ENCODE peak calls at places on chromosomes 4 and X, in nine cellular contexts. C is GM20000, K is brain microvascular endothelial cell, X is fibroblast of lung, J is type B pancreatic cell, F is fibroblast of villous mesenchyme, E is A549, H is body of pancreas, S is lower lobe of right lung. A is an unnamed sample.

GRCh38 chrX:144896323-144896722 is 351.0 kb upstream of the SPANXN1 start:
- DNase-seq in K (no peak), H (no peak), F (peak), E (no peak), X (no peak), J (no peak), S (no peak), C (no peak), A (no peak)

GRCh38 chrX:100636321-100636991 is at the start of gene TSPAN6:
- DNase-seq in S (peak), H (peak), K (peak), C (peak), F (peak), X (peak), J (peak), E (peak), A (peak)

GRCh38 chr4:164169591-164169990 is 584.3 kb upstream of the SMIM31 start:
- DNase-seq in E (no peak), X (peak), C (no peak), H (no peak), K (peak), S (no peak), J (no peak), F (no peak), A (no peak)

GRCh38 chr4:121053601-121054143 is 18.7 kb downstream of the NDNF start:
- DNase-seq in H (no peak), F (no peak), X (peak), C (no peak), E (no peak), K (peak), J (no peak), S (no peak), A (no peak)

GRCh38 chr4:109977854-109978501 is 65.3 kb downstream of the EGF start:
- DNase-seq in J (no peak), H (no peak), F (peak), K (peak), S (no peak), C (no peak), E (peak), X (peak), A (peak)

GRCh38 chr4:88753658-88754431 is 56.2 kb upstream of the NAP1L5 start:
- DNase-seq in S (no peak), J (no peak), F (no peak), C (no peak), K (no peak), X (no peak), H (no peak), E (peak), A (no peak)

GRCh38 chrX:130213376-130213775 is 41.6 kb downstream of the RAB33A start:
- DNase-seq in E (no peak), C (no peak), S (no peak), X (no peak), J (no peak), H (no peak), K (no peak), F (no peak), A (no peak)

GRCh38 chr4:58739275-58739674 is 1629.1 kb upstream of the IGFBP7 start:
- DNase-seq in C (no peak), K (no peak), F (no peak), E (no peak), X (no peak), S (no peak), H (no peak), J (no peak), A (no peak)

GRCh38 chr4:15077969-15078368 is 75.7 kb downstream of the CPEB2 start:
- DNase-seq in F (peak), K (peak), X (peak), C (no peak), S (no peak), E (peak), H (no peak), J (no peak), A (no peak)

GRCh38 chr4:150789864-150790263 is 207.9 kb downstream of the MAB21L2 start:
- DNase-seq in K (no peak), X (no peak), S (no peak), E (no peak), J (no peak), C (no peak), H (no peak), F (no peak), A (no peak)

GRCh38 chr4:128924951-128925350 is 115.5 kb downstream of the JADE1 start:
- DNase-seq in H (no peak), C (no peak), F (peak), X (peak), E (no peak), K (peak), J (no peak), S (no peak), A (no peak)

GRCh38 chr4:80322716-80323115 is 12.8 kb upstream of the CFAP299 start:
- DNase-seq in E (no peak), J (no peak), H (no peak), X (peak), K (peak), F (peak), S (no peak), C (no peak), A (peak)

GRCh38 chrX:85994787-85995186 is 52.6 kb downstream of the CHM start:
- DNase-seq in C (no peak), E (no peak), F (peak), H (no peak), X (no peak), J (no peak), K (no peak), S (no peak), A (no peak)

GRCh38 chrX:53256446-53257041 is 24.8 kb downstream of the IQSEC2 start:
- DNase-seq in J (no peak), E (no peak), K (no peak), C (no peak), F (no peak), H (no peak), S (no peak), X (no peak), A (no peak)

GRCh38 chr4:169270156-169270809 is 473 bp downstream of the SH3RF1 start:
- DNase-seq in S (peak), E (peak), H (peak), J (peak), F (peak), X (peak), C (peak), K (no peak), A (peak)

GRCh38 chr4:3820016-3820805 is 54.0 kb downstream of the ADRA2C start:
- DNase-seq in C (no peak), F (no peak), X (no peak), K (no peak), E (no peak), H (no peak), J (no peak), S (peak), A (no peak)

GRCh38 chr4:122826596-122827257 is at the start of gene FGF2:
- DNase-seq in H (peak), E (peak), C (peak), X (peak), J (peak), K (peak), S (peak), F (peak), A (peak)

GRCh38 chr4:132316738-132317137 is 832.4 kb upstream of the PCDH10 start:
- DNase-seq in X (peak), K (no peak), H (no peak), E (no peak), C (no peak), F (no peak), S (no peak), J (no peak), A (no peak)

GRCh38 chrX:68721546-68721945 is 74.1 kb downstream of the STARD8 start:
- DNase-seq in S (no peak), F (no peak), H (no peak), C (no peak), K (no peak), E (no peak), J (no peak), X (no peak), A (no peak)

GRCh38 chr4:40502936-40503335 is 126.7 kb downstream of the RBM47 start:
- DNase-seq in J (no peak), F (no peak), K (no peak), C (peak), X (no peak), E (no peak), S (no peak), H (no peak), A (no peak)

GRCh38 chr4:2805712-2806391 is 13.0 kb downstream of the SH3BP2 start:
- DNase-seq in H (peak), C (no peak), K (no peak), S (peak), X (no peak), J (no peak), F (no peak), E (no peak), A (peak)

GRCh38 chr4:79074040-79074439 is 134.8 kb upstream of the PAQR3 start:
- DNase-seq in F (no peak), E (no peak), S (no peak), H (no peak), J (no peak), C (no peak), K (no peak), X (no peak), A (no peak)
- TF ChIP-seq CTCF in F (no peak), E (no peak), S (no peak), H (no peak), J (no peak), C (no peak), K (no peak), X (no peak), A (no peak)

DNA sequence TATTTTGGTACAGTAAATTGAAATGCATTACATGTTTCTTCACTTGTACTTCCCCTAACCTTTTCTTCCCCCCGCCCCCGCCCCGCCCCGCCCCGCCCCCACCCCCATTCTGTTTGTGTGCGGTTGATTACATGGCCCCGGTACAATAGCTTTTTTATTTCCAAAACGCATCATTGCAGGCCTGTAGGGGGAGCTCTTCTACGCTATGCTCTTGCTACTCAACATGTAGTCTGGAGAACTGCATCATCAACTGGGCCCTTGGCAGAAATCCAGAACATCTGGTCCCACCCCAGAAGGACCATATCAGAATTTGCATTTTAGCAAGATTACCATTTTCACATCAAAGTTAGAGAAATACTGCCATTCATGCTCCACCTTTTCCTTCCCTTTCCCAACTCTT is 333.3 kb upstream of the DDX53 start:
- DNase-seq in H (no peak), S (no peak), J (no peak), X (peak), E (peak), C (peak), K (peak), F (no peak), A (no peak)
- TF ChIP-seq CTCF in H (no peak), S (no peak), J (peak), X (peak), E (no peak), C (peak), K (peak), F (peak), A (no peak)

GRCh38 chr4:176191974-176192373 is 3.4 kb downstream of the SPATA4 start:
- DNase-seq in J (no peak), K (no peak), F (no peak), E (peak), S (no peak), H (no peak), X (peak), C (no peak), A (no peak)
- TF ChIP-seq CTCF in J (no peak), K (no peak), F (no peak), E (no peak), S (no peak), H (no peak), X (no peak), C (no peak), A (no peak)

GRCh38 chr4:37803348-37803973 is 23.0 kb upstream of the PGM2 start:
- DNase-seq in X (peak), F (peak), J (no peak), K (no peak), H (no peak), E (peak), S (no peak), C (peak), A (no peak)

GRCh38 chr4:37805091-37805490 is 21.4 kb upstream of the PGM2 start:
- DNase-seq in C (no peak), H (no peak), E (no peak), K (no peak), F (no peak), S (no peak), J (no peak), X (no peak), A (no peak)

GRCh38 chr4:37799941-37800554 is 26.4 kb upstream of the PGM2 start:
- DNase-seq in E (no peak), X (no peak), S (no peak), H (no peak), J (no peak), K (no peak), C (no peak), F (peak), A (no peak)

GRCh38 chr4:37798616-37799015 is 27.9 kb upstream of the PGM2 start:
- DNase-seq in H (no peak), S (no peak), C (no peak), X (no peak), J (no peak), E (no peak), K (no peak), F (no peak), A (no peak)

GRCh38 chr4:37802068-37802666 is 24.3 kb upstream of the PGM2 start:
- DNase-seq in C (no peak), H (peak), X (peak), E (peak), F (peak), S (peak), K (peak), J (no peak), A (peak)
- TF ChIP-seq CTCF in C (no peak), H (peak), X (peak), E (peak), F (peak), S (peak), K (peak), J (peak), A (peak)

GRCh38 chrX:8673211-8673610 is 58.7 kb downstream of the ANOS1 start:
- DNase-seq in C (no peak), S (no peak), X (peak), J (no peak), F (peak), E (no peak), K (no peak), H (no peak), A (no peak)

GRCh38 chrX:8663325-8663724 is 68.6 kb downstream of the ANOS1 start:
- DNase-seq in K (peak), C (no peak), X (peak), H (no peak), J (no peak), F (no peak), S (no peak), E (no peak), A (no peak)

GRCh38 chrX:8672176-8672575 is 59.8 kb downstream of the ANOS1 start:
- DNase-seq in J (no peak), S (no peak), E (no peak), H (no peak), X (no peak), K (no peak), F (no peak), C (no peak), A (no peak)

DNA sequence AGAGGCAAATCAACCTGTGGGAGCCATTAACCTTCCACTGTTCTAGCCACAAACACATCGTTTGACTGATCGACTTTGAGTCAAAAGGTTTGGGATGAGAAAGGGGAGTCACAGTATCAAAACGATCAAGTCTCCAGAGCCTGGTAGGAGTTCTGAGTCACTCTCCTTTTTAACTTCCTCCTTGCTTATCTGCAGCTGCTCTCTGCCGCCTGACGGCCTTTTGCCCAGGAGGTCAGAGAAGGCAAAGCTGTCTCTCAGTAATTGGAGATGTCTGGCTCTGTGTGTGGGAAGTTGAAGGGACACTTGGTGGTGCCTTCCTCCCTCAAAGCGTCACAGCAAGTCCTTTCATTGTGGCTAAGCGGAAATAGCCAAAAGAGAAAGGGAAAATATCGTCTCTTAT is 63.1 kb downstream of the ANOS1 start:
- DNase-seq in C (no peak), X (no peak), K (no peak), H (no peak), S (peak), E (no peak), F (no peak), J (no peak), A (peak)
- TF ChIP-seq CTCF in C (no peak), X (no peak), K (no peak), H (no peak), S (no peak), E (no peak), F (no peak), J (no peak), A (no peak)

GRCh38 chrX:73841337-73841736 is 278.3 kb downstream of the CHIC1 start:
- DNase-seq in E (no peak), H (no peak), C (no peak), K (no peak), J (no peak), F (no peak), X (no peak), S (no peak), A (no peak)

GRCh38 chrX:73840120-73840924 is 277.3 kb downstream of the CHIC1 start:
- DNase-seq in F (no peak), S (no peak), J (no peak), K (no peak), E (no peak), X (no peak), C (no peak), H (no peak), A (no peak)

GRCh38 chrX:73838123-73838522 is 275.1 kb downstream of the CHIC1 start:
- DNase-seq in H (no peak), K (no peak), J (no peak), S (no peak), F (no peak), X (no peak), E (no peak), C (no peak), A (no peak)

GRCh38 chrX:73839152-73839551 is 276.2 kb downstream of the CHIC1 start:
- DNase-seq in E (no peak), K (no peak), C (no peak), S (no peak), J (no peak), X (no peak), H (no peak), F (no peak), A (no peak)

DNA sequence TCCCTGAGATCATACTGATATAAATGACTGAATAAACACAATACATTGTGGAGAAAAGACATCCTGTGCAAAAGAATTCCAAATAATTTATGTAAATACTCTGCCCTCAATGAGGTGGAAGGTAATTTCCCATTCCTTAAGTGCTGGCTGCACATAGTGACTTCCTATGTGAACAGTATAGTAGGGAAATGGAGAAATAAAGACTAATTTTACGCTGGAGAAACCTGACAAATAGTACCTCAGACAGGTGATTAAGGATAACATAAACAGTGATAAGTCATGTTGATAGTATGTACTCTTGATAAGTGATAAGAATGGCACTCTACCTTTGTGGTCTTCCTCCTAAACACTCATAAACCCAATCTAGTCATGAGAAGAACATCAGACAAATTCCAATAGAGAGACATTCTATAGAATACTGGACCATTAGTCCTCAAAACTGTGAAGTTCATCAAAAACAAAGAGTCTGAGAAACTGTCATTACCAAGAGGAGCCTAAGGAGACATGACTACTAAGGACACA is 274.0 kb downstream of the CHIC1 start:
- DNase-seq in X (no peak), J (no peak), S (no peak), F (no peak), C (no peak), H (no peak), E (no peak), K (no peak), A (no peak)
- TF ChIP-seq CTCF in X (no peak), J (no peak), S (no peak), F (no peak), C (no peak), H (no peak), E (no peak), K (no peak), A (no peak)

GRCh38 chrX:16778993-16779392 is 7.3 kb upstream of the TXLNG start:
- DNase-seq in E (no peak), S (no peak), X (no peak), J (no peak), K (no peak), F (no peak), C (no peak), H (no peak), A (no peak)
- TF ChIP-seq CTCF in E (no peak), S (no peak), X (no peak), J (no peak), K (no peak), F (no peak), C (no peak), H (no peak), A (no peak)

GRCh38 chrX:24002167-24002566 is 24.8 kb downstream of the KLHL15 start:
- DNase-seq in C (peak), H (no peak), K (no peak), S (no peak), E (no peak), F (no peak), J (no peak), X (no peak), A (no peak)
- TF ChIP-seq CTCF in C (no peak), H (no peak), K (no peak), S (no peak), E (no peak), F (no peak), J (no peak), X (no peak), A (no peak)

GRCh38 chr4:87543835-87544461 is 14.8 kb upstream of the SPARCL1 start:
- DNase-seq in K (peak), H (peak), J (no peak), S (no peak), F (peak), X (peak), E (peak), C (no peak), A (peak)

GRCh38 chr4:87542734-87543312 is 13.6 kb upstream of the SPARCL1 start:
- DNase-seq in J (no peak), K (no peak), S (no peak), F (no peak), X (no peak), H (no peak), C (no peak), E (no peak), A (no peak)

GRCh38 chr4:87541521-87541920 is 12.3 kb upstream of the SPARCL1 start:
- DNase-seq in F (no peak), H (no peak), S (no peak), K (no peak), X (no peak), E (no peak), C (no peak), J (no peak), A (no peak)

GRCh38 chr4:87540176-87541058 is 11.2 kb upstream of the SPARCL1 start:
- DNase-seq in J (no peak), E (no peak), F (peak), C (no peak), K (no peak), X (peak), S (no peak), H (no peak), A (no peak)

DNA sequence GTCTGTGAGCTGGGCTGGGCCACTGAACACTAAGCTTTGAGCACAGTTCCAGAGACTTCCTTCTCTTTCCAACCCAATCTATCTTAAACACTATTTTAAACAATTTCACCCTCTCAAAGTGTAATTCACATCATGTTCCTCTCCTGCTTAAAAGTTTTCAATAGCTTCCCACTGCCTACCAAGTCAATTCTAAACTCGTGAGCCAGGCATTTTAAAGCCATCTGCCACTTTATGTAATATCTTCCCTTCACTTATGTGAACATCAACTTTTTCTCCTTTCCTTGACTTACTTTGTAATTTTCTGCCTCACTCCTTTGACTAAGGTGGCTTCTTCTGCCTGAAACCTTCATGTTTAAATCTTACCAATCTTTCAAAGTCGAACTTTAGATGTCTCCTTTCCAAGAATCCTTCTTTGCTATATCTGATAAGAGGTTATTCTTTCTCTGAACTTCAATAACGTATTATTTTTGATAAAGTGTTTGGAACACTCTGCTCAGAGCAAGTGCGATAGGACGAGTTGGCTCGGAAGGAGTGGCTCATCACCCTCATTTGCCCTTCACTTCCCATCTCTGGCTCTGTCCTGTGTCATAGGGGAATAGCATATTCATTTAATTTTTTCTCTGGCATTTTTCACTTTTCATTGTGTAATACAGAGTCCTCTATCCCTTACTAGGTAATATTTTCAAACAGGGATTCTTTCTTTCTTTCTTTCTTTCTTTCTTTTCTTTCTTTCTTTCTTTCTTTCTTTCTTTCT is 13.0 kb upstream of the SPARCL1 start:
- DNase-seq in J (no peak), S (no peak), C (no peak), F (no peak), E (no peak), X (no peak), H (no peak), K (no peak), A (no peak)
- TF ChIP-seq CTCF in J (no peak), S (no peak), C (no peak), F (no peak), E (no peak), X (no peak), H (no peak), K (no peak), A (no peak)

GRCh38 chrX:103017542-103017941 is 46.4 kb downstream of the BEX1 start:
- DNase-seq in X (no peak), K (no peak), H (no peak), C (no peak), E (no peak), S (no peak), F (no peak), J (no peak), A (no peak)
- TF ChIP-seq CTCF in X (no peak), K (peak), H (no peak), C (no peak), E (no peak), S (no peak), F (no peak), J (no peak), A (no peak)

A was measured in Calu3.